ENCODE peak calls at places on chromosomes 16 and 17, in seven cellular contexts. A is mesenchymal stem cell, M is H1, X is IMR-90, Y is H9, L is mesendoderm, B is trophoblast cell. F is an unnamed sample.
A peak's percentile ranks its signal among the peaks of the same experiment; 100 is the strongest.

GRCh38 chr16:12749076-12749475 is 54.6 kb downstream of the CPPED1 start:
- DNase-seq in A (no peak), M (no peak), X (no peak), Y (no peak), L (no peak), B (peak; percentile 46), F (no peak)

GRCh38 chr16:30183961-30184429 is 593 bp downstream of the CORO1A start:
- DNase-seq in A (no peak), M (no peak), X (no peak), Y (no peak), L (no peak), B (no peak), F (no peak)

GRCh38 chr16:75105306-75106061 is 11.1 kb downstream of the LDHD start:
- DNase-seq in A (peak; percentile 69), M (no peak), X (peak; percentile 37), Y (peak; percentile 24), L (no peak), B (no peak), F (no peak)

GRCh38 chr17:77285594-77286390 is 145.0 kb downstream of the SEC14L1 start:
- DNase-seq in A (peak; percentile 95), M (no peak), X (peak; percentile 89), Y (no peak), L (no peak), B (peak; percentile 83), F (no peak)

GRCh38 chr17:79019631-79020584 is 4.1 kb upstream of the C1QTNF1 start:
- DNase-seq in A (peak; percentile 76), M (no peak), X (peak; percentile 78), Y (no peak), L (peak; percentile 70), B (peak; percentile 67), F (peak; percentile 23)

GRCh38 chr16:8677481-8677880 is 3.1 kb downstream of the ABAT start:
- DNase-seq in A (no peak), M (no peak), X (no peak), Y (no peak), L (no peak), B (peak; percentile 54), F (no peak)

GRCh38 chr16:689175-689897 is 862 bp downstream of the WDR24 start:
- DNase-seq in A (no peak), M (no peak), X (no peak), Y (no peak), L (no peak), B (no peak), F (no peak)

GRCh38 chr17:7191069-7191468 is 11.9 kb upstream of the ASGR1 start:
- DNase-seq in A (no peak), M (no peak), X (no peak), Y (no peak), L (no peak), B (no peak), F (no peak)

GRCh38 chr17:79413591-79413990 is 197.3 kb downstream of the RBFOX3 start:
- DNase-seq in A (no peak), M (no peak), X (no peak), Y (no peak), L (no peak), B (no peak), F (no peak)

GRCh38 chr16:87465306-87465705 is 27.5 kb downstream of the ZCCHC14 start:
- DNase-seq in A (peak; percentile 92), M (no peak), X (peak; percentile 82), Y (no peak), L (no peak), B (peak; percentile 98), F (no peak)

GRCh38 chr17:230371-230770 is 48.9 kb upstream of the DOC2B start:
- DNase-seq in A (no peak), M (no peak), X (no peak), Y (no peak), L (no peak), B (no peak), F (no peak)

GRCh38 chr17:57114085-57114673 is 29.1 kb downstream of the AKAP1 start:
- DNase-seq in A (peak; percentile 29), M (peak; percentile 15), X (peak; percentile 6), Y (peak; percentile 88), L (peak; percentile 66), B (peak; percentile 63), F (peak; percentile 51)

GRCh38 chr17:40281663-40282062 is 6.0 kb upstream of the CDC6 start:
- DNase-seq in A (no peak), M (no peak), X (no peak), Y (peak; percentile 71), L (peak; percentile 91), B (peak; percentile 33), F (no peak)

GRCh38 chr16:58792188-58792587 is 58.1 kb upstream of the GOT2 start:
- DNase-seq in A (no peak), M (no peak), X (no peak), Y (no peak), L (no peak), B (no peak), F (no peak)

GRCh38 chr17:42183741-42184711 is 1.2 kb downstream of the HCRT start:
- DNase-seq in A (peak; percentile 60), M (no peak), X (peak; percentile 63), Y (peak; percentile 93), L (peak; percentile 85), B (peak; percentile 74), F (peak; percentile 80)

GRCh38 chr16:46728804-46729203 is 19.3 kb downstream of the MYLK3 start:
- DNase-seq in A (no peak), M (no peak), X (no peak), Y (no peak), L (no peak), B (no peak), F (no peak)

GRCh38 chr16:20901441-20902112 is 1.0 kb downstream of the LYRM1 start:
- DNase-seq in A (peak; percentile 76), M (no peak), X (peak; percentile 54), Y (peak; percentile 57), L (peak; percentile 80), B (peak; percentile 99), F (peak; percentile 21)

GRCh38 chr17:2704031-2704889 is 7.3 kb downstream of the CLUH start:
- DNase-seq in A (no peak), M (no peak), X (no peak), Y (no peak), L (no peak), B (no peak), F (no peak)

GRCh38 chr17:73595068-73595865 is 49.0 kb downstream of the SDK2 start:
- DNase-seq in A (peak; percentile 64), M (no peak), X (no peak), Y (peak; percentile 92), L (peak; percentile 44), B (no peak), F (no peak)

DNA sequence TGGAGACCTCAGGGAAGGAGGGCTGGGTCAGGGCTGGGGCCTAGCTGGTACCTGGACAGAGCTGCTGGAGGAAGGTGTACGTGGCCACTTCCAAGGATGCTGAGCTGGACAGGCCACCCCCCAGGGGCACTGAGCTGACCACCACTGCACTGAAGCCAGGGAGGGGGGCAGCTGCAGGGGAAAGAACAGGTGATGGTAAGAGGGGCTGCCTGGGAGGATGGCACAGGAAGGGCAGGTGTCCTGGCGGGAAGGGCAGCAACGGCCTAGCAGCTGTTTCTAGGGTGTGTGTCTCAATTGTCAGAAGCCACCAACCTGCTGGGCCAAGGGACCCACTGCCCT is 1.8 kb downstream of the GALK1 start:
- DNase-seq in A (no peak), M (no peak), X (no peak), Y (no peak), L (no peak), B (no peak), F (no peak)
- H2AK5ac ChIP-seq in A (peak overlapping the region; percentile 24), M (no peak overlapping the region), X (peak overlapping the region; percentile 8), Y (no peak overlapping the region), L (no peak overlapping the region), B (no peak overlapping the region), F (peak overlapping the region; percentile 91)

DNA sequence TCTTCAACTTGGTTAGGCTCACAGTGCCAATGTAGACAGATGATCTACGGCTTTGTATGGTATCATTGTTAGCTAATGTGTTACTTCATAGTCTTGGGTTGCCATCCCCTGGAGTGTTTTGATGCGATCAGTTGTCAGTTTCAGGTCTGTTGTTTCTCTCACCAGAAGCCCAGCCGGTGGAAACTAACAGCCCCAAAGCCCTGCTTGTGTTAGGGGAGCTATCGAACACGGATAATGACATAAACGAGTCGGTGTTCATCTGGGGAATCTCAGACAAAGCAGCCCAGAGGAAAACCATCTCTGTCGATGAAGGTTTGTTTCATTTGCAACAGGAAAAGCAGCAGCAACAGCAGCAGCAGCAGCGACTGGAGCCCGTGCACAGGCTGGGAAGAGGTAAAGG is 107.4 kb upstream of the ANKFN1 start:
- DNase-seq in A (no peak), M (no peak), X (no peak), Y (no peak), L (no peak), B (no peak), F (no peak)
- H3K4ac ChIP-seq in A (no peak overlapping the region), M (no peak overlapping the region), X (no peak overlapping the region), Y (no peak overlapping the region), L (no peak overlapping the region), B (no peak overlapping the region), F (no peak overlapping the region)

DNA sequence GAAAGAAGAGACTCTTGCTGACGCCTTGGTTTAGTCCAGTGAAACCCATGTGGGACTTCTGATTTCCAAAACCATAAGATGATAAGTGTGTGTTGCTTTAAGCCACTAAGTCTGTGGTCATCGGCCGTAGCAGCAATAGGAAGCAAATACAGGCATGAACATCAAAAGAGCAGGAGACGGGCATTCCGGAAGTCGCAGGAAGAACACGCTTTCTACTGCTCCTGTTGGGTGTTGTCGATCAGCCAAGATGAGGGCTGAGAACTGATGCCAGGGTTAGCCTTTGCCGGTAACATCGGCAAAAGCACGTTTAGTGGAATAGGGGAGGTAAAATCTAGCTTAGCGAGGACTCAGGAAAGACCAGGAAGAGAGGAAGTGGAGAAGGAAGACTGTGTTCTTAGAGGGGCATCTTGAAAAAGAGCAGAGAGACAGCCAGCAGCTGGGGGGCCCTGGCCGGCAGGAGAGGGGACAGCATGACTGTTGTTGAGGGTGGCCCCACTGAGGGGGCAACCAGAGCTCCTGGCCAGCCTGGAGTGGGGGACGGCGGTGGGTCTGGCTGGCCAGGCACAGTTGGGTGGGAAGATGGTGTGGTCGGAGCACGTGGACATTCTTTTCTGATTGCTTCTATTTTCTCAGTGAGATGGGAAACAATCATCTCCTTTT is 109.7 kb downstream of the METRNL start:
- DNase-seq in A (no peak), M (no peak), X (no peak), Y (no peak), L (no peak), B (no peak), F (no peak)
- H3K4me2 ChIP-seq in A (no peak overlapping the region), M (no peak overlapping the region), X (no peak overlapping the region), Y (no peak overlapping the region), L (no peak overlapping the region), B (no peak overlapping the region), F (no peak overlapping the region)

GRCh38 chr17:59149051-59149450 is 5.9 kb downstream of the SKA2 start:
- DNase-seq in A (peak; percentile 53), M (no peak), X (peak; percentile 57), Y (no peak), L (no peak), B (no peak), F (no peak)
- H2AK5ac ChIP-seq in A (peak overlapping the region; percentile 42), M (no peak overlapping the region), X (no peak overlapping the region), Y (no peak overlapping the region), L (no peak overlapping the region), B (no peak overlapping the region), F (no peak overlapping the region)

GRCh38 chr16:88601313-88602036 is 31.3 kb downstream of the ZC3H18 start:
- DNase-seq in A (no peak), M (no peak), X (no peak), Y (no peak), L (no peak), B (no peak), F (no peak)
- H3K4ac ChIP-seq in A (no peak overlapping the region), M (no peak overlapping the region), X (no peak overlapping the region), Y (no peak overlapping the region), L (no peak overlapping the region), B (no peak overlapping the region), F (no peak overlapping the region)

GRCh38 chr16:85025781-85026653 is 1.6 kb upstream of the KIAA0513 start:
- DNase-seq in A (no peak), M (no peak), X (no peak), Y (no peak), L (no peak), B (peak; percentile 17), F (no peak)
- H3K4me2 ChIP-seq in A (no peak overlapping the region), M (no peak overlapping the region), X (peak overlapping the region; percentile 7), Y (no peak overlapping the region), L (no peak overlapping the region), B (no peak overlapping the region), F (no peak overlapping the region)